ENCODE peak calls at places on chromosomes 13 and 19, in eight cellular contexts. I, S, K, Y, J, G, Q and T are unnamed samples.
A peak's percentile ranks its signal among the peaks of the same experiment; 100 is the strongest.

GRCh38 chr19:15222738-15223648 is 9.3 kb downstream of the EPHX3 start:
- DNase-seq in I (peak; percentile 98), S (peak; percentile 73), K (peak; percentile 90), Y (peak; percentile 94), J (peak; percentile 87), G (peak; percentile 93), Q (peak; percentile 81), T (peak; percentile 93)

GRCh38 chr19:10112895-10113591 is 1.6 kb downstream of the P2RY11 start:
- DNase-seq in I (peak; percentile 56), S (no peak), K (peak; percentile 59), Y (peak; percentile 39), J (peak; percentile 81), G (peak; percentile 58), Q (peak; percentile 69), T (peak; percentile 41)

GRCh38 chr13:28451482-28452217 is 43.3 kb downstream of the FLT1 start:
- DNase-seq in I (peak; percentile 57), S (no peak), K (no peak), Y (no peak), J (no peak), G (peak; percentile 21), Q (no peak), T (no peak)

GRCh38 chr13:114077938-114078335 is 54.5 kb downstream of the RASA3 start:
- DNase-seq in I (peak; percentile 74), S (no peak), K (no peak), Y (peak; percentile 18), J (peak; percentile 43), G (no peak), Q (no peak), T (no peak)

GRCh38 chr13:97179501-97179900 is 42.6 kb upstream of the MBNL2 start:
- DNase-seq in I (no peak), S (no peak), K (no peak), Y (no peak), J (no peak), G (no peak), Q (no peak), T (no peak)

GRCh38 chr19:11611730-11612129 is 14.4 kb downstream of the ZNF627 start:
- DNase-seq in I (no peak), S (no peak), K (no peak), Y (no peak), J (no peak), G (no peak), Q (no peak), T (no peak)

GRCh38 chr13:66137384-66137783 is 1092.8 kb downstream of the PCDH9 start:
- DNase-seq in I (no peak), S (no peak), K (no peak), Y (no peak), J (no peak), G (no peak), Q (no peak), T (no peak)

GRCh38 chr13:27969073-27969865 is at the start of gene CDX2:
- DNase-seq in I (no peak), S (no peak), K (no peak), Y (no peak), J (peak; percentile 91), G (no peak), Q (peak; percentile 91), T (no peak)

GRCh38 chr13:75489502-75490263 is 7.7 kb upstream of the TBC1D4 start:
- DNase-seq in I (peak; percentile 82), S (no peak), K (no peak), Y (no peak), J (no peak), G (no peak), Q (peak; percentile 43), T (peak; percentile 36)

GRCh38 chr19:20244356-20244755 is 77.3 kb downstream of the ZNF486 start:
- DNase-seq in I (no peak), S (no peak), K (no peak), Y (no peak), J (no peak), G (no peak), Q (no peak), T (no peak)

GRCh38 chr13:84648069-84648640 is 765.9 kb upstream of the SLITRK1 start:
- DNase-seq in I (peak; percentile 8), S (no peak), K (no peak), Y (no peak), J (no peak), G (no peak), Q (no peak), T (no peak)

GRCh38 chr13:109835321-109835720 is 48.9 kb upstream of the IRS2 start:
- DNase-seq in I (peak; percentile 13), S (no peak), K (no peak), Y (no peak), J (no peak), G (no peak), Q (no peak), T (no peak)

GRCh38 chr19:46692918-46693722 is 23.8 kb downstream of the PRKD2 start:
- DNase-seq in I (no peak), S (no peak), K (no peak), Y (no peak), J (no peak), G (no peak), Q (no peak), T (no peak)

GRCh38 chr19:6417713-6418561 is 6.7 kb downstream of the KHSRP start:
- DNase-seq in I (peak; percentile 37), S (no peak), K (no peak), Y (no peak), J (no peak), G (no peak), Q (no peak), T (peak; percentile 55)

GRCh38 chr19:5397804-5398692 is 57.2 kb upstream of the ZNRF4 start:
- DNase-seq in I (peak; percentile 11), S (no peak), K (no peak), Y (no peak), J (no peak), G (no peak), Q (no peak), T (no peak)

GRCh38 chr13:35046587-35046986 is 104.5 kb downstream of the NBEA start:
- DNase-seq in I (no peak), S (no peak), K (no peak), Y (no peak), J (no peak), G (no peak), Q (no peak), T (no peak)

GRCh38 chr19:7145494-7145893 is 76.0 kb downstream of the ZNF557 start:
- DNase-seq in I (no peak), S (no peak), K (no peak), Y (no peak), J (peak; percentile 54), G (no peak), Q (no peak), T (peak; percentile 42)

GRCh38 chr13:51331354-51331861 is 8.1 kb upstream of the SERPINE3 start:
- DNase-seq in I (peak; percentile 27), S (no peak), K (no peak), Y (no peak), J (no peak), G (no peak), Q (no peak), T (peak; percentile 40)

GRCh38 chr13:99323488-99323887 is 16.3 kb upstream of the GPR183 start:
- DNase-seq in I (no peak), S (no peak), K (no peak), Y (no peak), J (no peak), G (no peak), Q (no peak), T (no peak)

GRCh38 chr19:58519087-58519354 is 589 bp downstream of the ZBTB45 start:
- DNase-seq in I (peak; percentile 82), S (no peak), K (peak; percentile 68), Y (peak; percentile 64), J (peak; percentile 75), G (peak; percentile 62), Q (peak; percentile 69), T (peak; percentile 72)

GRCh38 chr19:2977686-2978466 is 512 bp downstream of the TLE6 start:
- DNase-seq in I (no peak), S (no peak), K (no peak), Y (no peak), J (no peak), G (no peak), Q (peak; percentile 47), T (no peak)

GRCh38 chr19:364496-365287 is 20.1 kb upstream of the MIER2 start:
- DNase-seq in I (no peak), S (no peak), K (no peak), Y (peak; percentile 9), J (no peak), G (no peak), Q (no peak), T (no peak)
- H3K27ac ChIP-seq in I (no peak overlapping the region), S (no peak overlapping the region), K (no peak overlapping the region), Y (no peak overlapping the region), J (no peak overlapping the region), G (no peak overlapping the region), Q (no peak overlapping the region), T (no peak overlapping the region)

GRCh38 chr19:13026478-13026999 is 31.3 kb downstream of the NFIX start:
- DNase-seq in I (peak; percentile 45), S (no peak), K (no peak), Y (no peak), J (no peak), G (no peak), Q (peak; percentile 74), T (no peak)

GRCh38 chr19:13024958-13025653 is 29.8 kb downstream of the NFIX start:
- DNase-seq in I (no peak), S (no peak), K (peak; percentile 54), Y (no peak), J (no peak), G (no peak), Q (peak; percentile 61), T (no peak)

GRCh38 chr19:13027031-13027430 is 31.8 kb downstream of the NFIX start:
- DNase-seq in I (no peak), S (no peak), K (no peak), Y (no peak), J (no peak), G (no peak), Q (no peak), T (no peak)

GRCh38 chr19:13024126-13024957 is 29.1 kb downstream of the NFIX start:
- DNase-seq in I (peak; percentile 41), S (no peak), K (peak; percentile 35), Y (no peak), J (no peak), G (no peak), Q (no peak), T (no peak)

GRCh38 chr19:13025819-13026477 is 30.7 kb downstream of the NFIX start:
- DNase-seq in I (no peak), S (no peak), K (no peak), Y (no peak), J (no peak), G (no peak), Q (no peak), T (no peak)
- H3K4me3 ChIP-seq in I (no peak overlapping the region), S (peak overlapping the region; percentile 67), K (peak overlapping the region; percentile 64), Y (peak overlapping the region; percentile 32), J (no peak overlapping the region), G (peak overlapping the region; percentile 12), Q (peak overlapping the region; percentile 25), T (no peak overlapping the region)

GRCh38 chr13:31947506-31947905 is 84.1 kb upstream of the FRY start:
- DNase-seq in I (no peak), S (no peak), K (no peak), Y (no peak), J (no peak), G (no peak), Q (no peak), T (no peak)
- H3K27ac ChIP-seq in I (no peak overlapping the region), S (no peak overlapping the region), K (no peak overlapping the region), Y (no peak overlapping the region), J (no peak overlapping the region), G (no peak overlapping the region), Q (no peak overlapping the region), T (no peak overlapping the region)

DNA sequence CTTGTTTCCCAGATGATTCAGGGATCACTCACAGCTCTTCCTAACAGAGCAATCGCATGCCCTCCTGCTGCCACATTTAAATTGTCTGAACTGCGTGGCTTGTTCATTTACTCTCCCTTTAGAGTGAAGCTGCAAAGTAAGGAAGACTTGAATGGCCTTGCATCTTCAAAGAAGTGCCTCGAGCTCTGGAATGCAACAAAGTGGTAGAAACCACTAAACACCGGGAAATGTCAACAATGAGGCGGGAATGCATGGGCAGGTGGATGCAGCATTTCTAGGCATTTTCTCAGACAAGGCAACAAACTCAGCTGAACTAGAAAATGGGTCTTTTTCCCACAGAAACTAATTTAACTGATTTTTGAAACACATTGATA is 10.3 kb upstream of the DACH1 start:
- DNase-seq in I (no peak), S (no peak), K (no peak), Y (no peak), J (no peak), G (no peak), Q (no peak), T (no peak)
- H3K4me3 ChIP-seq in I (no peak overlapping the region), S (no peak overlapping the region), K (no peak overlapping the region), Y (no peak overlapping the region), J (no peak overlapping the region), G (no peak overlapping the region), Q (no peak overlapping the region), T (no peak overlapping the region)